ENCODE peak calls at places on chromosomes 12 and 14, in ten cellular contexts. O is cardiac fibroblast, Y is AG09309, H is fibroblast of mammary gland, G is fibroblast of the aortic adventitia, T is tibial artery, R is IMR-90, I is colonic mucosa, M is endodermal cell, U is cardiac muscle cell. P is an unnamed sample.
A peak's percentile ranks its signal among the peaks of the same experiment; 100 is the strongest.

GRCh38 chr12:9793774-9794395 is 33.2 kb upstream of the CD69 start:
- DNase-seq in I (no peak), M (no peak), H (no peak), R (no peak), O (no peak), Y (no peak), U (no peak), T (no peak), G (no peak), P (no peak)

GRCh38 chr12:92144045-92144630 is 1.5 kb downstream of the BTG1 start:
- DNase-seq in U (peak; percentile 98), T (peak; percentile 70), I (peak; percentile 84), H (peak; percentile 99), M (peak; percentile 91), R (peak; percentile 99), O (peak; percentile 98), Y (peak; percentile 94), G (peak; percentile 96), P (peak; percentile 83)

GRCh38 chr14:59161571-59162175 is 26.8 kb upstream of the DAAM1 start:
- DNase-seq in M (no peak), T (peak; percentile 22), U (peak; percentile 92), H (peak; percentile 80), Y (peak; percentile 55), R (peak; percentile 71), G (peak; percentile 49), I (no peak), O (peak; percentile 91), P (peak; percentile 89)

GRCh38 chr14:91947196-91948184 is at the start of gene FBLN5:
- DNase-seq in U (peak; percentile 85), G (peak; percentile 95), O (peak; percentile 81), M (peak; percentile 85), R (peak; percentile 88), H (peak; percentile 93), I (peak; percentile 38), T (peak; percentile 65), Y (peak; percentile 74), P (peak; percentile 39)

GRCh38 chr12:42716521-42716920 is 127.0 kb upstream of the PRICKLE1 start:
- DNase-seq in G (peak; percentile 37), Y (peak; percentile 46), H (peak; percentile 93), M (no peak), T (peak; percentile 25), R (peak; percentile 43), O (peak; percentile 86), I (no peak), U (peak; percentile 61), P (peak; percentile 67)

GRCh38 chr14:25351269-25351668 is 301.3 kb upstream of the STXBP6 start:
- DNase-seq in H (peak; percentile 74), R (no peak), Y (no peak), M (no peak), T (no peak), I (no peak), G (peak; percentile 2), U (no peak), O (no peak), P (no peak)

GRCh38 chr14:41285193-41285748 is 321.4 kb upstream of the LRFN5 start:
- DNase-seq in O (peak; percentile 40), Y (no peak), R (peak; percentile 1), G (peak; percentile 17), U (peak; percentile 55), H (peak; percentile 58), I (no peak), M (peak; percentile 73), T (peak; percentile 21), P (no peak)

GRCh38 chr12:92146865-92147264 is 1.2 kb upstream of the BTG1 start:
- DNase-seq in T (no peak), Y (no peak), U (no peak), I (no peak), O (peak; percentile 28), G (peak; percentile 16), H (no peak), R (no peak), M (no peak), P (no peak)

GRCh38 chr14:92340071-92340470 is 17.1 kb downstream of the SLC24A4 start:
- DNase-seq in T (no peak), R (no peak), Y (no peak), M (no peak), H (no peak), I (no peak), G (no peak), O (no peak), U (no peak), P (peak; percentile 6)

GRCh38 chr12:57340104-57340503 is 89.1 kb upstream of the STAC3 start:
- DNase-seq in T (peak; percentile 55), R (peak; percentile 87), M (no peak), H (peak; percentile 79), I (peak; percentile 33), O (peak; percentile 69), U (peak; percentile 92), G (peak; percentile 75), Y (peak; percentile 39), P (peak; percentile 22)

GRCh38 chr14:31251028-31251958 is 43.7 kb upstream of the HECTD1 start:
- DNase-seq in T (no peak), H (no peak), R (no peak), I (peak; percentile 80), Y (no peak), M (no peak), O (no peak), U (no peak), G (peak; percentile 28), P (no peak)

GRCh38 chr12:52971701-52972329 is 22.9 kb downstream of the KRT18 start:
- DNase-seq in Y (no peak), R (peak; percentile 75), G (peak; percentile 73), O (peak; percentile 71), H (peak; percentile 45), M (peak; percentile 92), I (peak; percentile 57), T (no peak), U (peak; percentile 63), P (no peak)

GRCh38 chr12:103503546-103504480 is 8.0 kb upstream of the C12orf42 start:
- DNase-seq in I (peak; percentile 28), R (no peak), U (no peak), Y (no peak), T (no peak), G (no peak), H (no peak), O (no peak), M (peak; percentile 91), P (no peak)
- TF ChIP-seq CTCF in I (peak; percentile 44), R (no peak), U (no peak), Y (peak; percentile 11), T (no peak), G (no peak), H (peak; percentile 19), O (no peak), M (peak; percentile 93), P (peak; percentile 48)

DNA sequence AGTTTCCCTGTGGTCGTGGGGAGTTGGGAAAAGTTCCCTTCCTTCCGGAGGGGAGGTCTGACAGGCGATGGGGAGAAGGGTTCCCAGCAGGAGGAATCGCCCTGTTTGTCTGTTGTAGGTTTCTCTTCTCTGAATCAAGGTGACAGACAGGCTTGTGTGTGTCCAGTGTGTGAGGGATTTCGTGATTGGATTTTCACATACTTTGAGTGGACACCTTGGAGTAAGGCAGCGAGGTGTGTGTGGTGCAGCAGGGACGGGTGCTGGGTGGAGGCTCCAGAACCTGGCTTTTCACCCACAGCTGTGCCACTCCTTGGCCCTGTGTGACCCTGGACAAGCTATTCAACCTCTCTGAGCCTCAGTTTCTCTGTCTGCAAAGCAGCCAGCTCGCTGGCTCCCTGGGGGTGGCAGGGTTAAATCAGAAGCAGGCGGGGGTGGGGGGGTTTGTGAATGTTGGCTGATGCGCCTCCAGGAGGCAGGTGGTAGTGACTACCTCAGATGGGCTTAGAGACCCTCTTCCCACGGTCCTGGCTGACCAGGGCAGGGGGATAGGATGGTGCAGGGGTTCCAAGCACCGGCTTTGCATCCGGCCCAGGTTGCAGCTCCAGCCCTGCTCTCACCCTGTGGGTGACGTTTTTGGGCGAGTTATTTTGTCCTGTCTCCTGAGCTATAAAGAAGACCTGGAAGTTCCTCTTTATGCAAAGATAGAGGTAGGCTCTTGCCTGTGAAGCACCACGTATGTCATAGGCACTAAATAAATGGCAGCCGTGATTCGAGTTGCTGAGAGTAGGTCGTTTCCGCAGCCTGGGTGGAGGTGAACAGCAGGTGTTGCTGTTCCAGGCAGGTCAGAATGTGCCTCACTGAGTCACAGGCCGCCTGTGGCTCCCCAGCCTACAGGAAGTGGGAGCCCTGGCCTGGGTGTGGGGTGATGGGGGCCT is 687 bp downstream of the BDKRB2 start:
- DNase-seq in G (no peak), R (no peak), Y (no peak), M (peak; percentile 69), T (no peak), I (peak; percentile 35), O (no peak), H (no peak), U (no peak), P (no peak)
- H3K4me3 ChIP-seq in G (peak overlapping the region; percentile 65), R (peak overlapping the region; percentile 88), Y (peak overlapping the region; percentile 63), M (peak overlapping the region; percentile 82), T (peak overlapping the region; percentile 44), I (peak overlapping the region; percentile 57), O (peak overlapping the region; percentile 58), H (peak overlapping the region; percentile 73), U (peak overlapping the region; percentile 20), P (peak overlapping the region; percentile 42)

DNA sequence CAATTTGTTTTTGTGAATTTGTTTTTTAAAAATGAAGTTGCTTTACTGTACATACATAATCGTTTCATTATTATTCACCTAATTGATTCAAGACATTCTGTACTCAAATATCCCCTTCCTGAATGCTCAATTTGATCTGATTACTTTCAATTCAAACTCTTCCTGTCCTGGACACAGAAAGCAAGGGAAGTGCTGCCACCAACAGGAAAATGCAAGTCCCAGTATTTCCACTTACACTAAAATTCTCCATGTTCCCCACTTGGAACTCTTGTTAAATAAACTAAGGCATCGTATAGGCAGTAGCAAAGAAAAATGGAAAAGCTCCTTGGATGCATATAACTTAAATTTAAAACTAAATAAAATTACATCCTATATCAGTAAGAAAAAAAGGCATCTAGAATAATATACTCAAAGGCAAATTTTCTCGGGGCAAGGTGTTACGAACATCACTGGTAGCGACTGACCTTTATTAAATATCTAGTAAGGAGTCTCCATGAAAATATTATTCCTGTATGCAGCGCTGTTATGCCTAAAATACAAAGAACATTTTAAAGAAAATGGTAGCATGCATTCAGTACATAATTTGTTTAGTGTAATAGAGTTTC is 72.0 kb upstream of the DBX2 start:
- DNase-seq in O (peak; percentile 46), I (no peak), H (peak; percentile 66), R (peak; percentile 21), T (no peak), M (peak; percentile 63), Y (no peak), U (peak; percentile 54), G (peak; percentile 60), P (peak; percentile 31)
- TF ChIP-seq CTCF in O (peak; percentile 41), I (peak; percentile 21), H (peak; percentile 61), R (peak; percentile 34), T (no peak), M (peak; percentile 81), Y (peak; percentile 33), U (peak; percentile 47), G (peak; percentile 57), P (peak; percentile 71)

GRCh38 chr12:26239127-26239500 is 43.7 kb downstream of the SSPN start:
- DNase-seq in R (peak; percentile 14), U (no peak), M (no peak), T (no peak), H (no peak), Y (no peak), I (no peak), O (no peak), G (no peak), P (no peak)
- H3K4me3 ChIP-seq in R (no peak overlapping the region), U (no peak overlapping the region), M (no peak overlapping the region), T (no peak overlapping the region), H (no peak overlapping the region), Y (no peak overlapping the region), I (no peak overlapping the region), O (no peak overlapping the region), G (no peak overlapping the region), P (no peak overlapping the region)